ENCODE peak calls at places on chromosome 20, in seven cellular contexts. S, K, R, D, C, Y and J are unnamed samples.

GRCh38 chr20:1876975-1877603 is 18.1 kb upstream of the SIRPA start:
- DNase-seq in S (no peak), K (no peak), R (no peak), D (no peak), C (no peak), Y (peak), J (peak)

GRCh38 chr20:49424536-49424935 is 57.9 kb downstream of the KCNB1 start:
- DNase-seq in S (no peak), K (no peak), R (no peak), D (no peak), C (no peak), Y (peak), J (no peak)

GRCh38 chr20:59912609-59913008 is 20.8 kb downstream of the SYCP2 start:
- DNase-seq in S (peak), K (no peak), R (no peak), D (no peak), C (no peak), Y (no peak), J (no peak)

GRCh38 chr20:50285376-50286173 is 94.9 kb downstream of the CEBPB start:
- DNase-seq in S (peak), K (no peak), R (no peak), D (no peak), C (no peak), Y (peak), J (no peak)

GRCh38 chr20:16575390-16576140 is 2.3 kb upstream of the KIF16B start:
- DNase-seq in S (no peak), K (no peak), R (no peak), D (no peak), C (no peak), Y (no peak), J (no peak)

GRCh38 chr20:62193079-62194025 is 10.5 kb downstream of the MTG2 start:
- DNase-seq in S (no peak), K (no peak), R (no peak), D (no peak), C (no peak), Y (no peak), J (no peak)

GRCh38 chr20:326645-327031 is 1.3 kb downstream of the SOX12 start:
- DNase-seq in S (peak), K (peak), R (peak), D (no peak), C (peak), Y (no peak), J (no peak)

GRCh38 chr20:33656783-33657703 is 5.1 kb upstream of the C20orf144 start:
- DNase-seq in S (no peak), K (no peak), R (no peak), D (no peak), C (no peak), Y (no peak), J (no peak)

GRCh38 chr20:13659288-13659687 is 20.6 kb upstream of the TASP1 start:
- DNase-seq in S (no peak), K (no peak), R (no peak), D (no peak), C (no peak), Y (no peak), J (no peak)

GRCh38 chr20:38091447-38092216 is 58.1 kb downstream of the RPRD1B start:
- DNase-seq in S (no peak), K (no peak), R (no peak), D (no peak), C (no peak), Y (peak), J (no peak)

GRCh38 chr20:12790856-12791255 is 217.9 kb upstream of the SPTLC3 start:
- DNase-seq in S (no peak), K (no peak), R (no peak), D (no peak), C (no peak), Y (no peak), J (no peak)

GRCh38 chr20:38241201-38241600 is 19.3 kb downstream of the KIAA1755 start:
- DNase-seq in S (no peak), K (no peak), R (no peak), D (no peak), C (no peak), Y (no peak), J (no peak)

GRCh38 chr20:22999756-23000155 is 35.4 kb upstream of the SSTR4 start:
- DNase-seq in S (no peak), K (no peak), R (no peak), D (no peak), C (no peak), Y (no peak), J (peak)

GRCh38 chr20:41140226-41141133 is 3.1 kb downstream of the PLCG1 start:
- DNase-seq in S (no peak), K (no peak), R (no peak), D (no peak), C (peak), Y (no peak), J (no peak)

GRCh38 chr20:1163105-1163504 is 21.7 kb downstream of the TMEM74B start:
- DNase-seq in S (no peak), K (no peak), R (no peak), D (no peak), C (no peak), Y (no peak), J (no peak)

GRCh38 chr20:21555470-21556120 is 41.7 kb upstream of the NKX2-2 start:
- DNase-seq in S (no peak), K (no peak), R (no peak), D (no peak), C (no peak), Y (no peak), J (no peak)

GRCh38 chr20:35285806-35286076 is 1.2 kb upstream of the EIF6 start:
- DNase-seq in S (peak), K (no peak), R (no peak), D (no peak), C (no peak), Y (no peak), J (peak)

GRCh38 chr20:33551778-33552177 is 61.9 kb downstream of the CBFA2T2 start:
- DNase-seq in S (peak), K (no peak), R (no peak), D (no peak), C (no peak), Y (peak), J (no peak)

GRCh38 chr20:58705525-58705924 is 12.9 kb downstream of the NPEPL1 start:
- DNase-seq in S (no peak), K (no peak), R (no peak), D (no peak), C (no peak), Y (no peak), J (no peak)

GRCh38 chr20:58421497-58421850 is 32.4 kb downstream of the VAPB start:
- DNase-seq in S (no peak), K (no peak), R (no peak), D (no peak), C (no peak), Y (peak), J (no peak)

GRCh38 chr20:6651016-6651415 is 116.5 kb upstream of the BMP2 start:
- DNase-seq in S (peak), K (no peak), R (no peak), D (no peak), C (no peak), Y (peak), J (peak)

GRCh38 chr20:5569021-5569420 is 181.2 kb upstream of the SHLD1 start:
- DNase-seq in S (peak), K (no peak), R (peak), D (no peak), C (no peak), Y (peak), J (peak)

GRCh38 chr20:47009784-47010183 is 115.1 kb downstream of the EYA2 start:
- DNase-seq in S (no peak), K (no peak), R (no peak), D (no peak), C (no peak), Y (no peak), J (no peak)

GRCh38 chr20:62205618-62206387 is 14.3 kb downstream of the HRH3 start:
- DNase-seq in S (no peak), K (no peak), R (no peak), D (no peak), C (no peak), Y (no peak), J (no peak)

DNA sequence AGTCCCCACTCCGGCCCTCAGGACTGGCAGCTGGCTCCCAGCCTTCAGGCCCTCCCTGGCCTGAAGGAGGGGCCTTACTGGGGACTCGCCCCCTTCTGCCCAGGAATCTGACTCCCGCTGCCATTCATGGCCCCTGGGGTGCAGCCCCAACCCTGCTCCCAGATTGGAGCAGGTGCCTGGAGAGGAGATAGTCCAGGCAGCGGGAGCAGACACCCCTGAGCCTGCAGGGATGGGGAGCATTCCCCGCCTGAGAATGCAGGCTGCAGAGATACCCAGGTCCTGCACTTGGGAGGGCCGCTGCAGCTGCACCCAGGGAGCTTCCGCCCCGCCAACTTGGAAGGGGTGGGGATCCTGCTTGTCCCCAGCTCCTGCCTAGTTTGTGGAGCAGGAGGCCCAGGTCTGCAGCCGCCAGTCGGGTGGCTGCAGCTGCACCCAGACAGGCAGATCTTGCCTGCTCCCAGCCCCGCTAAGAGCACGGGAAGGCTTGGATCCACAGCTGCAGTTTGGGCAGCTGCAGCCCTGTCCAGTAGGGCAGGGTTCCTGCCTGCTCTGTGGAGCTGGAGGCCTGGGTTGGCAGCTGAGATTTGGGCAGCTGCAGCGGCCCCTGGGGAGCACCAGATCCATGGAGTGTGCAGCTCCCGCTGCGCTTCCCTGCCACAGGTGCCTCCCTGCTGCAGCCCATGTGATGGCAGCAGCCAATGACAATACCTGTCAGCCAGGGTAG is 5.2 kb downstream of the GTSF1L start:
- DNase-seq in S (no peak), K (no peak), R (no peak), D (no peak), C (peak), Y (no peak), J (peak)
- TF ChIP-seq CTCF in S (no peak), K (no peak), R (no peak), D (no peak), C (no peak), Y (no peak), J (no peak)

GRCh38 chr20:9103955-9104354 is 35.1 kb downstream of the PLCB4 start:
- DNase-seq in S (no peak), K (no peak), R (no peak), D (no peak), C (no peak), Y (peak), J (peak)
- TF ChIP-seq CTCF in S (no peak), K (no peak), R (no peak), D (no peak), C (no peak), Y (no peak), J (no peak)

GRCh38 chr20:44579313-44580090 is 2.9 kb upstream of the PKIG start:
- DNase-seq in S (peak), K (no peak), R (no peak), D (no peak), C (no peak), Y (no peak), J (no peak)

GRCh38 chr20:44574372-44574771 is 8.0 kb upstream of the PKIG start:
- DNase-seq in S (no peak), K (no peak), R (no peak), D (no peak), C (no peak), Y (no peak), J (no peak)

GRCh38 chr20:44573501-44573869 is 8.9 kb upstream of the PKIG start:
- DNase-seq in S (no peak), K (no peak), R (no peak), D (no peak), C (no peak), Y (no peak), J (no peak)

GRCh38 chr20:44572551-44573500 is 9.6 kb upstream of the PKIG start:
- DNase-seq in S (peak), K (no peak), R (no peak), D (no peak), C (no peak), Y (peak), J (peak)

DNA sequence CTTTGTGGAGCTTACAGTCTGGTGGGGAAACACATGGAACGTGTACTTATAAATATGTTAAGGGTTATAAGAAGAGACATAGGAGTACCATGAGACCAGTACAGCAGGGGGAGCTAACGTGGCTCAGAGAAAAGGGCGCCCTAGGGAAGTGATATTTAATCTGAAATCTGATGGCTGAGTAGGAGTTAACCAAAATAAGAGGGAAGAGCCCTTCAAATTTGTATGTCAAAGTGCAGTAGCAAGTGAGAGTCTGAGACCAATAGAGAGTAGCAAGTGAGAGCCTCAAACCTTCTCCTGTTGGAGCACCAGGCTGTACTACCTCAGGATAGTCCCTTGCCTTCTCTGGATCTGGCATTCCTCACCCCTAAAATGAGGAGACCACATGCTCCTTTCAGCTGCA is 6.1 kb upstream of the PKIG start:
- DNase-seq in S (peak), K (no peak), R (no peak), D (no peak), C (no peak), Y (peak), J (peak)
- TF ChIP-seq CTCF in S (peak), K (no peak), R (no peak), D (no peak), C (peak), Y (peak), J (no peak)

GRCh38 chr20:63582382-63583063 is 8.5 kb upstream of the HELZ2 start:
- DNase-seq in S (no peak), K (no peak), R (no peak), D (no peak), C (no peak), Y (no peak), J (no peak)

GRCh38 chr20:63577317-63577894 is 3.4 kb upstream of the HELZ2 start:
- DNase-seq in S (no peak), K (no peak), R (no peak), D (peak), C (no peak), Y (no peak), J (no peak)

GRCh38 chr20:63579017-63579705 is 5.1 kb upstream of the HELZ2 start:
- DNase-seq in S (no peak), K (no peak), R (no peak), D (no peak), C (no peak), Y (no peak), J (no peak)

GRCh38 chr20:63578224-63579016 is 4.4 kb upstream of the HELZ2 start:
- DNase-seq in S (no peak), K (no peak), R (no peak), D (no peak), C (no peak), Y (no peak), J (no peak)

GRCh38 chr20:63580796-63581461 is 6.9 kb upstream of the HELZ2 start:
- DNase-seq in S (peak), K (no peak), R (peak), D (no peak), C (no peak), Y (peak), J (peak)
- TF ChIP-seq CTCF in S (peak), K (peak), R (no peak), D (no peak), C (no peak), Y (peak), J (peak)

DNA sequence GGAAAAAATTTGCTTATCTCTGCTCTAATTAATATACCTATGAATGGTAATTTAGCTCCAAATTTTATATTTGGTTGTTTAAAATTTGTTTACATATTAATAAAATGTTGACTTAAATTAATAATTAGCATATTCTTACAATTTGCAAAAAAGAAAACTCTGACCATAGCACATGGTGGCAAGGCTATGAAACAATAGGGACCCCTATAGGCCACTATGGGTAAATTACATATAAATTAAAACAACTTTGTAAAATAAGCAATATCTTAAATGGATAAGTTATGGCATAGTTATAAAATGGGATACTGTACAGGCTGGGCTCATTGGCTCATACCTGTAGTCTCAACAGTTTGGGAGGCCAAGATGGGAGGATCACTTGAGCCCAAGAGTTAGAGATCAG is 76.0 kb downstream of the MKKS start:
- DNase-seq in S (peak), K (no peak), R (no peak), D (no peak), C (no peak), Y (no peak), J (no peak)
- TF ChIP-seq CTCF in S (peak), K (peak), R (peak), D (no peak), C (peak), Y (peak), J (peak)

GRCh38 chr20:45154183-45154582 is 20.5 kb upstream of the PI3 start:
- DNase-seq in S (peak), K (no peak), R (no peak), D (no peak), C (no peak), Y (no peak), J (no peak)
- TF ChIP-seq CTCF in S (no peak), K (no peak), R (no peak), D (no peak), C (no peak), Y (no peak), J (peak)